ENCODE peak calls at places on chromosomes 3 and 15, in four cellular contexts. S is A549, N is H1, I is K562. G is an unnamed sample.

GRCh38 chr3:109254760-109255159 is 61.6 kb downstream of the DPPA2 start:
- DNase-seq in S (no peak), N (no peak), I (no peak), G (no peak)

GRCh38 chr15:99076555-99077308 is 28.1 kb upstream of the SYNM start:
- DNase-seq in S (peak; percentile 80), N (peak; percentile 38), I (peak; percentile 61), G (peak; percentile 67)

GRCh38 chr15:48144889-48145288 is 24.1 kb downstream of the SLC24A5 start:
- DNase-seq in S (no peak), N (no peak), I (no peak), G (no peak)

GRCh38 chr3:137330246-137330645 is 372.5 kb downstream of the IL20RB start:
- DNase-seq in S (no peak), N (no peak), I (no peak), G (no peak)

GRCh38 chr15:94105760-94106159 is 125.6 kb upstream of the MCTP2 start:
- DNase-seq in S (no peak), N (no peak), I (no peak), G (peak; percentile 4)

GRCh38 chr3:170002231-170002630 is 35.6 kb upstream of the GPR160 start:
- DNase-seq in S (no peak), N (no peak), I (no peak), G (no peak)

GRCh38 chr3:145807990-145808389 is 353.0 kb downstream of the PLOD2 start:
- DNase-seq in S (no peak), N (no peak), I (no peak), G (no peak)

GRCh38 chr15:58734859-58735258 is 14.6 kb downstream of the ADAM10 start:
- DNase-seq in S (no peak), N (no peak), I (no peak), G (no peak)

GRCh38 chr3:28291577-28291976 is 50.2 kb downstream of the CMC1 start:
- DNase-seq in S (no peak), N (no peak), I (no peak), G (no peak)

GRCh38 chr3:78872195-78872594 is 895.6 kb downstream of the ROBO1 start:
- DNase-seq in S (no peak), N (no peak), I (no peak), G (peak; percentile 89)

GRCh38 chr3:15330031-15330596 is 2.3 kb downstream of the SH3BP5 start:
- DNase-seq in S (no peak), N (no peak), I (peak; percentile 38), G (no peak)

GRCh38 chr3:12663311-12663935 is 494 bp downstream of the RAF1 start:
- DNase-seq in S (peak; percentile 49), N (no peak), I (peak; percentile 80), G (no peak)

GRCh38 chr15:70033109-70033508 is 64.6 kb downstream of the TLE3 start:
- DNase-seq in S (no peak), N (no peak), I (no peak), G (no peak)

GRCh38 chr15:78790027-78790426 is 21.2 kb downstream of the ADAMTS7 start:
- DNase-seq in S (no peak), N (no peak), I (no peak), G (no peak)

GRCh38 chr15:78682693-78683410 is 41.8 kb upstream of the CHRNB4 start:
- DNase-seq in S (no peak), N (no peak), I (no peak), G (no peak)

GRCh38 chr3:122947086-122947611 is 80.4 kb downstream of the SEMA5B start:
- DNase-seq in S (no peak), N (no peak), I (no peak), G (no peak)

GRCh38 chr3:9786825-9787654 is 5.2 kb downstream of the TADA3 start:
- DNase-seq in S (no peak), N (no peak), I (no peak), G (no peak)

GRCh38 chr3:51673802-51674654 is 3.0 kb downstream of the TEX264 start:
- DNase-seq in S (no peak), N (no peak), I (no peak), G (no peak)
- TF ChIP-seq PHF8 in S (no peak), N (no peak), I (no peak), G (no peak)

DNA sequence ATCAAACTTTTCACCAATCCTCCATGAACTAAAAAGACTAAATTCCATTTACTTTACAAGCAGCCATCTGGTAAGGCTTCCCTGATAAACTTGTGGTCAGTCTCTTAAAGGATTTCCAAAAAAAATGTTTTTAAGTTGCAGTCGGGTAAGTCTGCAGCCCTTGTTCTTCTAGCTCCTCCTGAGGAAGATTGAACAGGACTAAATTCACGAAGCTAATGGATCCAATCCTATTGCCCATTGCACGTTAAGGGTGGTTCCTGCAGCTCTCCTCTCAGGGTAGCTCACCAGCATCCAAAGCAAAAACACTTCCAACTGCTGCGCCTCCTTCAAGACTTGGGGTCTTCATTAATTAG is 2.8 kb downstream of the HES1 start:
- DNase-seq in S (no peak), N (no peak), I (no peak), G (no peak)
- TF ChIP-seq PHF8 in S (no peak), N (no peak), I (no peak), G (no peak)

GRCh38 chr3:101261506-101261905 is 58.9 kb downstream of the IMPG2 start:
- DNase-seq in S (no peak), N (no peak), I (no peak), G (no peak)

GRCh38 chr3:101266566-101266965 is 53.8 kb downstream of the IMPG2 start:
- DNase-seq in S (no peak), N (no peak), I (no peak), G (no peak)

GRCh38 chr3:101259485-101260341 is 60.7 kb downstream of the IMPG2 start:
- DNase-seq in S (no peak), N (no peak), I (no peak), G (no peak)

DNA sequence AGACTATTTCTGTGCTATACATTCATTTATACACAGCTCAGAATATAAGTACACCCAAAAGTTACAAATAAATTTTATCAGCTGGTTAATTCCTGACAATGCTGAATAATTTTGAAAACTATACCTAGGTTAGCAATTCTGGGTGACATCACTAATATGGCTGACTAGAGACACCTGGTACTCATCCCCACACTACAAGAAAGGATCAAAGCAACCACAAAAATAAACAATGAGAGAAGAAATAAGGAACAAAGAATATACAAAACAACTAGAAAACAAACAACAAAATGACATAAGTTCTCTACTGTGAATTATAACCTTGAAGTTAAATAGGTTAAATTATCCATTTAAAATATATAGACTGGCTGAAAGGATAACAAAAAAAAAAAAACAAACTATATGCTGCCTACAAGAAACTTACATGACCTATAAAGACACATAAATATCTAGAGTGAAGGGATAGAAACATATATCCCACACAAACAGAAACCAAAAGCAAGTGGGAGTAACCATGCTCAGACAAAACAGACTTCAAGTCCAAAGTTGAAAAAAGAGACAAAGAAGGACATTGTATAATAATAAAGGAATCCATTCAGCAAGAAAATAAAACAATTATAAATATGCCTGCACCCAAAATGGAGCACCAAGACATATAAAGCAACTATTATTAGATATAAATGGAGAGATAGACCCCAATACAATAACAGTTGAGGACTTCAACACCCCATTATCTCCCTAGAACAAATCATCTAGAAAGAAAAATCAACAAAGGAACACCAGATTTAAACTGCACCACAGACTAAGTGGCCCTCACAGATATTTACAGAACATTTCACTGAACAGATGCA is 57.8 kb downstream of the IMPG2 start:
- DNase-seq in S (no peak), N (no peak), I (no peak), G (no peak)
- TF ChIP-seq PHF8 in S (no peak), N (no peak), I (no peak), G (no peak)

GRCh38 chr3:192817053-192817452 is 89.7 kb upstream of the FGF12 start:
- DNase-seq in S (no peak), N (no peak), I (no peak), G (no peak)
- TF ChIP-seq PHF8 in S (no peak), N (no peak), I (no peak), G (no peak)

GRCh38 chr15:55991841-55992768 is 1.3 kb downstream of the NEDD4 start:
- DNase-seq in S (no peak), N (no peak), I (peak; percentile 8), G (no peak)

GRCh38 chr15:55993111-55993803 is at the start of gene NEDD4:
- DNase-seq in S (peak; percentile 85), N (no peak), I (peak; percentile 85), G (peak; percentile 76)

GRCh38 chr15:55990986-55991385 is 2.4 kb downstream of the NEDD4 start:
- DNase-seq in S (no peak), N (no peak), I (no peak), G (no peak)

GRCh38 chr15:55993804-55994539 is 560 bp upstream of the NEDD4 start:
- DNase-seq in S (peak; percentile 50), N (no peak), I (no peak), G (peak; percentile 24)

GRCh38 chr15:55992769-55993110 is 672 bp downstream of the NEDD4 start:
- DNase-seq in S (no peak), N (no peak), I (no peak), G (peak; percentile 45)
- TF ChIP-seq PHF8 in S (no peak), N (no peak), I (no peak), G (no peak)

DNA sequence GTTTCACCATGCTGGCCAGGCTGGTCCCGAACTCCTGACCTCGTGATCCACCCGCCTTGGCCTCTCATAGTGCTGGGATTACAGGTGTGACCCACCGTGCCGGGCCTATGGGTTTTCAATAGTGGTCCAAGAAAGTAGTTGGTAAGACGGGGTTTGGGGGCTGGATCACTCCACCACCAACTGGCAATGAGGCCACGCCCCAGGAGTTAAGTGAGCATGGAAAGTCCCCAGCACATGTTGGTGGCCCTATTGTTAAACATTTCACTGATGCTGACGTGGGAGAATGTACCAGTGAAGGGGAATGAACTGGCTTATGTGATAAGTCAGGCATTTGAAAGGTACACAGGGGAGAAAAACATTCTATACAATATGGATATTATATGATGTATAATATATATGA is 80.4 kb downstream of the CHRD start:
- DNase-seq in S (no peak), N (no peak), I (no peak), G (no peak)
- TF ChIP-seq PHF8 in S (no peak), N (no peak), I (no peak), G (no peak)

DNA sequence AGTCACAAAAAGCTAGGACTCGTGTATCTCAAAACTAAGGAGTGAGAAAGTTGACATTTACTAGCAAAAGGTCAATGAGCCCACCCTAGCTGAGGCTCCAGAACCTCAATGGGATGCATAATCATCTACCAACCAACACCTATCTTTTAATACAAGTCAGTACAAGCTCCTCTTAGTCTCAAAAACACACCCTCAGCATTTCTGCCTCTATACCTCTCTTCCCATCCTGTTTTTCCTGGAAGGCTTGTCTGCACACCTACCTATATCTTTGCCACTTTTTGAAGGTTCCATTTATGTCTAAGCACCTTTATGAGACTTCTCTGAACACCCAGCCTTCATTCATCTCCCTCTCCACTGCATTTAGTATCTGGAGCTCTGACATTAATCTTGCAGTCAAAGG is 10.0 kb downstream of the WWTR1 start:
- DNase-seq in S (no peak), N (no peak), I (no peak), G (no peak)
- TF ChIP-seq PHF8 in S (no peak), N (no peak), I (no peak), G (no peak)

G was measured in HepG2.